ENCODE peak calls at places on chromosomes 11 and 22, in five cellular contexts. X is HCT116, U is K562, C is HepG2, W is GM12878. Y is an unnamed sample.

GRCh38 chr11:7637447-7638157 is 35.7 kb downstream of the CYB5R2 start:
- DNase-seq in X (no peak), U (no peak), C (no peak), W (no peak), Y (no peak)

GRCh38 chr11:119700030-119700429 is 29.0 kb downstream of the NECTIN1 start:
- DNase-seq in X (no peak), U (no peak), C (no peak), W (no peak), Y (no peak)

GRCh38 chr22:41920271-41920976 is 5.5 kb upstream of the SHISA8 start:
- DNase-seq in X (no peak), U (no peak), C (no peak), W (no peak), Y (no peak)

GRCh38 chr22:35230839-35231584 is 26.3 kb upstream of the HMGXB4 start:
- DNase-seq in X (peak), U (peak), C (peak), W (no peak), Y (no peak)

GRCh38 chr11:27216268-27217149 is 146.5 kb downstream of the CCDC34 start:
- DNase-seq in X (no peak), U (no peak), C (no peak), W (no peak), Y (no peak)

GRCh38 chr11:75105462-75105925 is 8.8 kb upstream of the OR2AT4 start:
- DNase-seq in X (peak), U (peak), C (peak), W (no peak), Y (peak)

GRCh38 chr22:33785283-33785991 is 134.8 kb downstream of the LARGE1 start:
- DNase-seq in X (no peak), U (no peak), C (peak), W (peak), Y (no peak)

GRCh38 chr22:45769569-45770210 is 98.1 kb downstream of the ATXN10 start:
- DNase-seq in X (no peak), U (no peak), C (no peak), W (no peak), Y (no peak)

GRCh38 chr11:36062796-36063380 is 119.0 kb downstream of the LDLRAD3 start:
- DNase-seq in X (no peak), U (no peak), C (no peak), W (no peak), Y (no peak)

GRCh38 chr22:50221410-50222300 is 20.8 kb downstream of the SELENOO start:
- DNase-seq in X (no peak), U (no peak), C (no peak), W (no peak), Y (no peak)

GRCh38 chr22:47802446-47802845 is 1040.0 kb downstream of the TBC1D22A start:
- DNase-seq in X (no peak), U (no peak), C (no peak), W (no peak), Y (no peak)

GRCh38 chr11:61138940-61139339 is 22.3 kb downstream of the VPS37C start:
- DNase-seq in X (no peak), U (no peak), C (no peak), W (no peak), Y (no peak)

GRCh38 chr11:112784323-112785073 is 176.7 kb upstream of the NCAM1 start:
- DNase-seq in X (no peak), U (peak), C (no peak), W (no peak), Y (no peak)

GRCh38 chr11:1310315-1310687 is 869 bp upstream of the TOLLIP start:
- DNase-seq in X (no peak), U (no peak), C (no peak), W (no peak), Y (no peak)

GRCh38 chr22:44384981-44385610 is 72.3 kb upstream of the SHISAL1 start:
- DNase-seq in X (no peak), U (no peak), C (no peak), W (no peak), Y (no peak)

GRCh38 chr11:47948137-47948536 is 32.2 kb upstream of the PTPRJ start:
- DNase-seq in X (no peak), U (peak), C (no peak), W (no peak), Y (no peak)

GRCh38 chr11:75277211-75277805 is 36.7 kb downstream of the TPBGL start:
- DNase-seq in X (no peak), U (no peak), C (no peak), W (no peak), Y (no peak)

GRCh38 chr11:58626915-58627483 is 4.5 kb downstream of the CNTF start:
- DNase-seq in X (no peak), U (no peak), C (no peak), W (no peak), Y (no peak)

GRCh38 chr11:117973446-117973922 is 12.7 kb upstream of the IL10RA start:
- DNase-seq in X (no peak), U (no peak), C (no peak), W (no peak), Y (no peak)

GRCh38 chr22:44352378-44353062 is 39.8 kb upstream of the SHISAL1 start:
- DNase-seq in X (no peak), U (no peak), C (no peak), W (no peak), Y (no peak)

GRCh38 chr22:43088616-43088978 is 594 bp downstream of the TTLL1 start:
- DNase-seq in X (no peak), U (no peak), C (no peak), W (no peak), Y (no peak)

GRCh38 chr22:31891366-31892079 is 52.8 kb upstream of the YWHAH start:
- DNase-seq in X (no peak), U (no peak), C (no peak), W (no peak), Y (no peak)

GRCh38 chr11:76030286-76030685 is 176.0 kb downstream of the WNT11 start:
- DNase-seq in X (no peak), U (no peak), C (peak), W (no peak), Y (no peak)

GRCh38 chr11:44590769-44591168 is 25.3 kb downstream of the CD82 start:
- DNase-seq in X (no peak), U (no peak), C (no peak), W (no peak), Y (no peak)

GRCh38 chr11:10674440-10674855 is 19.1 kb downstream of the IRAG1 start:
- DNase-seq in X (no peak), U (no peak), C (no peak), W (no peak), Y (no peak)

GRCh38 chr11:7965386-7965785 is at the start of gene NLRP10:
- DNase-seq in X (no peak), U (no peak), C (no peak), W (no peak), Y (no peak)

GRCh38 chr22:48112687-48113521 is 1350.5 kb downstream of the TBC1D22A start:
- DNase-seq in X (no peak), U (no peak), C (no peak), W (no peak), Y (no peak)

GRCh38 chr11:46557684-46558151 is 36.1 kb downstream of the AMBRA1 start:
- DNase-seq in X (peak), U (no peak), C (peak), W (no peak), Y (peak)
- TF ChIP-seq JUND in X (no peak), U (no peak), C (no peak), W (no peak), Y (no peak)

GRCh38 chr11:111426615-111427014 is 47.5 kb upstream of the POU2AF1 start:
- DNase-seq in X (no peak), U (no peak), C (no peak), W (no peak), Y (no peak)
- TF ChIP-seq JUND in X (no peak), U (no peak), C (no peak), W (no peak), Y (no peak)

GRCh38 chr11:128714881-128715280 is 21.0 kb downstream of the FLI1 start:
- DNase-seq in X (no peak), U (no peak), C (no peak), W (no peak), Y (no peak)

GRCh38 chr11:128716661-128717210 is 22.9 kb downstream of the FLI1 start:
- DNase-seq in X (no peak), U (no peak), C (no peak), W (no peak), Y (no peak)

GRCh38 chr11:128715691-128716153 is 21.9 kb downstream of the FLI1 start:
- DNase-seq in X (no peak), U (no peak), C (no peak), W (no peak), Y (no peak)

GRCh38 chr11:128717581-128717980 is 23.7 kb downstream of the FLI1 start:
- DNase-seq in X (no peak), U (no peak), C (no peak), W (no peak), Y (no peak)

GRCh38 chr11:128716231-128716630 is 22.4 kb downstream of the FLI1 start:
- DNase-seq in X (no peak), U (no peak), C (no peak), W (no peak), Y (no peak)
- TF ChIP-seq JUND in X (no peak), U (no peak), C (no peak), W (no peak), Y (no peak)

GRCh38 chr11:2708151-2708581 is 8.4 kb upstream of the KCNQ1OT1 start:
- DNase-seq in X (no peak), U (no peak), C (no peak), W (no peak), Y (no peak)
- TF ChIP-seq JUND in X (no peak), U (no peak), C (no peak), W (no peak), Y (no peak)

DNA sequence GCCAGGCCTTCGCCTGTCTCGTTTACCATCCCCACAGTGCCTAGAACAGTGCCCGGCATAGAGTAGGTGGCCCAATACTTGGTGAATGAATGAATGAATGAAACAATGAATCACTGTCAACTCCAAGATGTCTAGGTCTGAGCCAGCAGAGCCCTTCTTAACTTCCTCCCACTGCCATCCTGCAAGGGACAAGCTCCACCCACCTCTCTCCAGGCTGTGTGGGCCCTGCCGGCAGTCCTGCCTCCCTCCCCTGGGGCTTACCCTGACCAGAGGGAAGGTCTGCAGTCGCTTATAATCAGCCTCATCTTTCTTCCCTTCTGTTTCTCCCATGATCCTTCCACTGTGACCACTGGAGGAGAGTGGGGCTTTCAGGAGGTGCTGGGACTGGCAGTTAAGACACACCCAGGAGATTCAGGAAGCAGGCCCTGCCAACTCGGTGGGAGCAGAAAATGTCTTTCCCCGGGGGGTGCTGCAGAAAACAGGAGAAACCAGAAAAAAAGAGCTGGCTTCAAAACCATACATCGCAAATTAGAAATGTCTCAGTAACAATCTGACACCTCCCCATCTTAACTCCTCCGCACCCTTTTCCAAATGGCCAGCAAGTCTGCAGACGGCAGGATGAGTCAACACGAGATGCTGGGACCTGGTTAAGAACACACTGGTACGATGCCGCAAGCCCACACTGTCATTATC is 11.4 kb downstream of the DNAL4 start:
- DNase-seq in X (no peak), U (peak), C (no peak), W (no peak), Y (no peak)
- TF ChIP-seq JUND in X (no peak), U (peak), C (no peak), W (no peak), Y (no peak)

DNA sequence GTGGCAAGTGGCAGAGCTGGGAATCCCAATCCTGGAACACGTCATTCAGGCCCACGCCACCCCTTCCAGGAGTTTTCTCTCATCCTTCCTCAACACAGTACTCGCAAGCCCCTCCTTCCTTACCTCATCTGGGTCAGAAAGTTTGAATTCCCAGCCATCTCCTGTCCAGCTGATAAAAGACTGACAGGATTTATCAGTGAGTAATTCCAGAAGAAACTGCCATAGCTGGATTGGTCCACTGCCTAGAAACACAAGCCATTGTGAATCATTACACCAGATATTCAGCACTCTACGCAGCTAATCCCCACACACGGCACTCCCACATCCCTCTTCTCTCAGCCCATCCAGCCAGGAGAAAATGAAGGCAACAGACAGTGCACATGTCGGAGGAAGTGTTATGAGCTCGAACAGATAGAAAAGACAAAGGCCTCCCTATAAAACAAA is 124.0 kb downstream of the ETS1 start:
- DNase-seq in X (no peak), U (no peak), C (no peak), W (no peak), Y (no peak)
- TF ChIP-seq JUND in X (no peak), U (no peak), C (no peak), W (no peak), Y (no peak)

DNA sequence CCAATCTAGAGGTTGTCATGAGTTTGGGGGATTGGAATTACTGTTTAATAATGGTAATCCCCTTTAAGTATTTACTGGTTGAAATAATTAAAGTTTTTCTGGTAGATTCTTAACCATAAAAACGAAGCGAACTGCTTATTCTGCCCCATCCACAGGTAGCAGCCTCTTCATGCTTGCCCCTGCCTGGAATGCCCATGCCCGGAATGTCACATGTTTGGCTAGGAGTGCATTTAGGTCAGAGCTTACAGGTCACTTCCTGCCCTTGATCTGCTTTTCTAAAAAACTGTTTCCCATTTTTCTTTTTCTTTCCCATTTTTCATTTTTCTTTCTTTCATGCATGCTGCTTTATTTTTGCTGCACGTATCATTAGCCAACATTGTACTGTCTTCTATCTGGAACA is 69.1 kb downstream of the YAP1 start:
- DNase-seq in X (no peak), U (no peak), C (peak), W (no peak), Y (no peak)
- TF ChIP-seq JUND in X (no peak), U (no peak), C (no peak), W (no peak), Y (no peak)

GRCh38 chr11:69209936-69210659 is 54.4 kb downstream of the SMIM38 start:
- DNase-seq in X (no peak), U (peak), C (peak), W (peak), Y (no peak)
- TF ChIP-seq JUND in X (no peak), U (peak), C (no peak), W (no peak), Y (no peak)